ENCODE peak calls at places on chromosomes 3 and 15, in six cellular contexts. K is stomach, J is SK-N-SH, L is OCI-LY7, C is body of pancreas, D is uterus. S is an unnamed sample. For H3K36me3 and H3K4me1, the result is how much of the 10 kb centered on the place peaks cover.

GRCh38 chr3:128279594-128279880 is 126.3 kb downstream of the EEFSEC start:
- DNase-seq in K (no peak), J (no peak), L (no peak), C (no peak), D (no peak), S (no peak)

GRCh38 chr3:111715911-111716523 is 120.9 kb upstream of the ZBED2 start:
- DNase-seq in K (peak), J (peak), L (peak), C (peak), D (no peak), S (no peak)

GRCh38 chr15:33089878-33090757 is 104.4 kb downstream of the FMN1 start:
- DNase-seq in K (no peak), J (no peak), L (no peak), C (no peak), D (no peak), S (no peak)

GRCh38 chr15:99014803-99015676 is 7.4 kb upstream of the PGPEP1L start:
- DNase-seq in K (peak), J (peak), L (no peak), C (peak), D (peak), S (no peak)

GRCh38 chr3:99049164-99049563 is 147.7 kb upstream of the DCBLD2 start:
- DNase-seq in K (no peak), J (no peak), L (no peak), C (no peak), D (no peak), S (no peak)

GRCh38 chr15:45089712-45090373 is 24.1 kb downstream of the DUOX2 start:
- DNase-seq in K (no peak), J (no peak), L (no peak), C (no peak), D (no peak), S (no peak)

GRCh38 chr3:40971191-40972168 is 227.8 kb upstream of the CTNNB1 start:
- DNase-seq in K (peak), J (no peak), L (peak), C (peak), D (peak), S (no peak)

GRCh38 chr15:67196672-67197363 is 57.6 kb downstream of the AAGAB start:
- DNase-seq in K (no peak), J (no peak), L (no peak), C (no peak), D (peak), S (no peak)

GRCh38 chr3:83063457-83063856 is 1302.0 kb upstream of the GBE1 start:
- DNase-seq in K (no peak), J (no peak), L (no peak), C (no peak), D (no peak), S (no peak)

GRCh38 chr3:170703121-170703588 is 117.3 kb upstream of the SLC7A14 start:
- DNase-seq in K (no peak), J (no peak), L (no peak), C (no peak), D (no peak), S (no peak)

GRCh38 chr3:40920041-40920440 is 279.3 kb upstream of the CTNNB1 start:
- DNase-seq in K (no peak), J (no peak), L (no peak), C (no peak), D (no peak), S (no peak)

GRCh38 chr15:101538996-101539395 is 49.5 kb upstream of the PCSK6 start:
- DNase-seq in K (no peak), J (no peak), L (no peak), C (no peak), D (no peak), S (no peak)

GRCh38 chr3:160108357-160108756 is 116.9 kb upstream of the C3orf80 start:
- DNase-seq in K (no peak), J (no peak), L (no peak), C (no peak), D (no peak), S (no peak)

GRCh38 chr3:156826896-156827882 is 1.0 kb downstream of the LEKR1 start:
- DNase-seq in K (no peak), J (no peak), L (no peak), C (no peak), D (no peak), S (peak)

GRCh38 chr3:18725668-18726407 is 300.7 kb upstream of the SATB1 start:
- DNase-seq in K (no peak), J (no peak), L (no peak), C (no peak), D (no peak), S (peak)

GRCh38 chr3:149316427-149316826 is 17.0 kb downstream of the TM4SF18 start:
- DNase-seq in K (peak), J (no peak), L (no peak), C (no peak), D (no peak), S (no peak)

GRCh38 chr3:181484026-181484425 is 227.7 kb upstream of the SOX2 start:
- DNase-seq in K (no peak), J (no peak), L (no peak), C (no peak), D (no peak), S (no peak)

GRCh38 chr15:24966364-24967103 is 11.7 kb downstream of the SNRPN start:
- DNase-seq in K (no peak), J (no peak), L (no peak), C (no peak), D (no peak), S (no peak)

GRCh38 chr3:123331651-123332050 is 117.2 kb downstream of the ADCY5 start:
- DNase-seq in K (no peak), J (no peak), L (no peak), C (peak), D (no peak), S (no peak)

GRCh38 chr3:165254812-165255211 is 58.6 kb upstream of the SLITRK3 start:
- DNase-seq in K (no peak), J (peak), L (no peak), C (no peak), D (no peak), S (no peak)

GRCh38 chr3:152466784-152467183 is 198.1 kb downstream of the MBNL1 start:
- DNase-seq in K (no peak), J (peak), L (peak), C (no peak), D (no peak), S (peak)

GRCh38 chr15:32685576-32685975 is 32.2 kb upstream of the GREM1 start:
- DNase-seq in K (no peak), J (no peak), L (no peak), C (no peak), D (no peak), S (no peak)

GRCh38 chr3:145952541-145952940 is 208.4 kb downstream of the PLOD2 start:
- DNase-seq in K (no peak), J (no peak), L (no peak), C (no peak), D (no peak), S (no peak)

GRCh38 chr3:129305592-129306091 is 27.0 kb downstream of the HMCES start:
- DNase-seq in K (peak), J (no peak), L (no peak), C (peak), D (peak), S (peak)

GRCh38 chr15:55403531-55403930 is 4.6 kb downstream of the CCPG1 start:
- DNase-seq in K (no peak), J (no peak), L (peak), C (no peak), D (no peak), S (no peak)

GRCh38 chr15:98758224-98758623 is 109.9 kb downstream of the IGF1R start:
- DNase-seq in K (no peak), J (no peak), L (no peak), C (no peak), D (no peak), S (no peak)

GRCh38 chr3:140927279-140927678 is 14.4 kb upstream of the SLC25A36 start:
- DNase-seq in K (no peak), J (no peak), L (no peak), C (no peak), D (no peak), S (no peak)

GRCh38 chr3:136343873-136344281 is 93.7 kb downstream of the PCCB start:
- DNase-seq in K (peak), J (peak), L (no peak), C (peak), D (peak), S (no peak)

GRCh38 chr3:53377794-53378193 is 30.5 kb upstream of the DCP1A start:
- DNase-seq in K (no peak), J (no peak), L (no peak), C (no peak), D (no peak), S (no peak)

GRCh38 chr3:46215810-46216414 is 7.8 kb upstream of the CCR1 start:
- DNase-seq in K (no peak), J (no peak), L (no peak), C (no peak), D (no peak), S (no peak)

GRCh38 chr15:41951571-41951970 is 20.8 kb downstream of the EHD4 start:
- DNase-seq in K (no peak), J (no peak), L (no peak), C (no peak), D (no peak), S (no peak)

GRCh38 chr3:178739720-178740119 is 203.5 kb downstream of the KCNMB2 start:
- DNase-seq in K (no peak), J (no peak), L (no peak), C (no peak), D (no peak), S (no peak)

GRCh38 chr15:98981851-98982722 is 25.5 kb downstream of the PGPEP1L start:
- DNase-seq in K (no peak), J (no peak), L (no peak), C (no peak), D (no peak), S (no peak)

GRCh38 chr3:66363133-66363532 is 137.7 kb downstream of the LRIG1 start:
- DNase-seq in K (no peak), J (no peak), L (no peak), C (no peak), D (no peak), S (no peak)

DNA sequence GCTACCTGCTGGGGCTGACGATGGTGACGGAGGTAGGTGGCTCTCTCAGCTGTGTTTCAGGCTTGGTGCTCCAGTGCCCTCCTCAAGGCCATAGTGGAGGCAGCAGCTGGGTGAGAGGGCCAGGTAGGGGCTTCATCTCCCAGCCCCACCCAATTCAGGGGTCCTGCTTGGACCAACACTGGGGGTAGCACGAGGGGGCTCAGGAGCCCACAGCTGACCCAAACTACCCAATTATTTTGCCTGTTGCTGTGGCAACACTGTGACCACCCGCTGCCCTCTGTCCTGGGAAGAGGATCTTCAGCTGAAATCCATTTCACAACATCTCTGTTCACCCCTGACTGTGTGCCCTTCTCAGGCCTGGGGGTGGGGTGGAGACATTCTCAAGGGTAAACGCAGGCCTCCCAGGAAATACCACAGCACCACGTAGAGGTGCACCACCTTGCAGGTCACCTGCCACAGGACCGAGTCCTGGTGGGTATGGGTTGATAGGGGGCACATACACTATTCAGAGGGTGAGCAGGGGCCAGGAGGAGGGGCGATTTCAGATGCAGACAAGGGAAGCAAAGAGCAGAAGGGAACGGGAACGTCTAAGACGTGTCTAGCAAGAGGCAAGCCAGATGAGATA is 62.7 kb downstream of the GRIP2 start:
- DNase-seq in K (no peak), J (no peak), L (no peak), C (no peak), D (no peak), S (no peak)
- H3K36me3 ChIP-seq in K (half or more), J (under half), L (half or more), C (under half), D (under half), S (half or more)

DNA sequence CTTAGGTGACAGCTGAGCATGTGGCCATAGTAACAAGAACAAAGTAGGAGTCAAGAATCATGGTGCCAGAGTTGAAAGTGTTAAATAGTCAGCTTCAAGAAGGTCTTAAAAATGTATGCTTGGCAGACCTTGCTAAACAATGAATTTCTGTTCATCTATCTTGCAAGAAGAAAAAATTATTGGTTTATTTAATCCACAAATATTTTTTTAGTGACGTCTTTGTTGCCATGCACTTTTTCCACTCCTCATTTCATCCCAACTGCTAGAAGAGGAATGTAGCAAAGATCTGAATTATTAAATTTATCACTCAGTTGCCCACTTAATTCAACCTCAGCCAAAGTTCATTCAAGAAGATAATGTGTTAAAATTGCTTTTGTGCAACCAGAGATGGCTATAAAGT is 3.2 kb upstream of the SLC4A7 start:
- DNase-seq in K (no peak), J (no peak), L (no peak), C (no peak), D (no peak), S (no peak)
- H3K4me1 ChIP-seq in K (under half), J (under half), L (under half), C (under half), D (under half), S (under half)

DNA sequence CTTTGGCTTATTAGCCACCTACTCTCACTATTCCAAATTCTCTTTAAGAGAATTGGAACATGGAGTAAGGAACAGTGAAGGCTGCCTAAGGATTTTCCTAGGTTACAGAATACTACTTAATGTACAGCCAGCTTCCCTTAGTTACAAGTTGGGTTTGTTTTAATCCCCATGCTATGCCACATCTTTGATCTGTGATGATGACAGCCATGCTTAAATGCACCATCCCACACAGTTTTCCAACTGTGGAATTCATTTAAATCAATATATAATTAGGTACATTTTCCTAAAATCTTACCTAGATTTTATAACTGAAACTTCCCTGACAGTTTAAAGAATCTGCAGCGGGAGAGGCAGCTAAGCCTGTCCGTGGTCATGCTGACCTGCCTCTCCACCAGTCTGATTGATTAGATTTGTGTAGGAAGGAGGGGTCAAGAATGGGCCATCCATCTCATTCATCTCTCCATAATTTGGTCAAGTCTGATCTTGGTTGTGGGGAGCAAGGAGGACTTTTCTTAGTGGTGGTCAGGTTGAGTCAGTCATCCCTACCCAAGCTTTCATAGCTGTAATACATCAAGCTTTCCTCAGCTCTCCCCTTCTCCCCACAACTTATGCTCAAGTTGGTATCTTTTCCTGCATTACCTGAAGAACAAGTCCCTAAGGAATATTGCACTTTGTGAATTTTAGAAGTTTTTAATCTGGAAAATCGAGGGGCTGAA is 37.1 kb downstream of the RIOX2 start:
- DNase-seq in K (no peak), J (no peak), L (no peak), C (no peak), D (no peak), S (no peak)
- H3K36me3 ChIP-seq in K (half or more), J (under half), L (under half), C (under half), D (under half), S (under half)

GRCh38 chr15:51837784-51838183 is 8.3 kb downstream of the TMOD3 start:
- DNase-seq in K (no peak), J (no peak), L (peak), C (no peak), D (no peak), S (peak)
- H3K4me1 ChIP-seq in K (half or more), J (under half), L (under half), C (under half), D (under half), S (half or more)

GRCh38 chr3:6860911-6861330 is at the start of gene GRM7:
- DNase-seq in K (no peak), J (peak), L (no peak), C (peak), D (peak), S (no peak)
- H3K36me3 ChIP-seq in K (under half), J (under half), L (under half), C (under half), D (under half), S (under half)

GRCh38 chr15:62503451-62503850 is 338.4 kb upstream of the C2CD4B start:
- DNase-seq in K (no peak), J (no peak), L (no peak), C (peak), D (no peak), S (no peak)
- H3K4me1 ChIP-seq in K (under half), J (under half), L (under half), C (under half), D (under half), S (under half)